ENCODE peak calls at places on chromosomes 12 and 14, in seven cellular contexts. V, C, U, Y, P, W and K are unnamed samples. For H3K9me3, the result is how much of the 10 kb centered on the place peaks cover.

GRCh38 chr12:119432935-119433334 is 98.4 kb downstream of the CCDC60 start:
- DNase-seq in P (no peak), Y (no peak), V (no peak), W (no peak), U (no peak), C (no peak), K (no peak)

GRCh38 chr12:12872139-12872933 is 19.0 kb upstream of the GPRC5A start:
- DNase-seq in W (no peak), U (peak), Y (no peak), P (no peak), C (peak), V (no peak), K (no peak)

GRCh38 chr14:35883677-35884293 is 57.6 kb downstream of the BRMS1L start:
- DNase-seq in P (no peak), W (peak), V (peak), U (peak), Y (no peak), C (peak), K (peak)

GRCh38 chr14:105168093-105168420 is 519 bp downstream of the JAG2 start:
- DNase-seq in V (no peak), Y (no peak), W (no peak), U (no peak), C (no peak), P (no peak), K (no peak)

GRCh38 chr14:72439707-72440106 is 454.2 kb downstream of the DPF3 start:
- DNase-seq in V (no peak), U (no peak), W (no peak), Y (no peak), C (no peak), P (no peak), K (no peak)

GRCh38 chr12:100793182-100793581 is 1.4 kb upstream of the ANO4 start:
- DNase-seq in C (no peak), Y (no peak), P (no peak), V (no peak), U (peak), W (no peak), K (no peak)

GRCh38 chr12:105814283-105814682 is 324.5 kb downstream of the NUAK1 start:
- DNase-seq in Y (no peak), P (no peak), C (no peak), V (no peak), U (no peak), W (no peak), K (no peak)

GRCh38 chr12:25566550-25566949 is 13.5 kb upstream of the LMNTD1 start:
- DNase-seq in C (no peak), Y (no peak), U (no peak), W (no peak), P (no peak), V (no peak), K (no peak)

GRCh38 chr14:33393155-33393894 is 454.6 kb downstream of the NPAS3 start:
- DNase-seq in W (no peak), V (no peak), U (no peak), Y (no peak), C (no peak), P (no peak), K (no peak)

GRCh38 chr14:77141592-77142288 is at the start of gene ZDHHC22:
- DNase-seq in V (no peak), W (no peak), P (no peak), U (no peak), Y (no peak), C (no peak), K (no peak)

GRCh38 chr14:98162829-98163228 is 1109.2 kb downstream of the BCL11B start:
- DNase-seq in W (no peak), P (no peak), Y (no peak), C (no peak), U (no peak), V (no peak), K (no peak)

GRCh38 chr12:49331360-49332222 is 5.4 kb downstream of the C1QL4 start:
- DNase-seq in P (peak), C (peak), W (peak), V (no peak), Y (peak), U (peak), K (no peak)

GRCh38 chr12:112852810-112853209 is 54.0 kb upstream of the OAS1 start:
- DNase-seq in V (no peak), U (no peak), Y (no peak), C (no peak), W (no peak), P (no peak), K (no peak)

GRCh38 chr14:41586237-41586636 is 20.4 kb upstream of the LRFN5 start:
- DNase-seq in P (no peak), Y (no peak), U (no peak), W (no peak), C (no peak), V (no peak), K (no peak)

GRCh38 chr12:131714759-131715158 is 3.9 kb downstream of the SFSWAP start:
- DNase-seq in Y (no peak), W (no peak), V (no peak), P (no peak), U (no peak), C (no peak), K (no peak)

GRCh38 chr14:36716614-36717184 is 55.0 kb downstream of the PAX9 start:
- DNase-seq in Y (no peak), P (no peak), W (no peak), C (no peak), U (no peak), V (no peak), K (no peak)

GRCh38 chr12:71299541-71300376 is 139.8 kb upstream of the LGR5 start:
- DNase-seq in C (no peak), V (no peak), Y (no peak), U (peak), W (no peak), P (no peak), K (no peak)

GRCh38 chr12:113889076-113889475 is 77.0 kb downstream of the RBM19 start:
- DNase-seq in V (no peak), P (no peak), U (peak), W (no peak), C (no peak), Y (no peak), K (no peak)

GRCh38 chr12:23949212-23950010 is at the start of gene SOX5:
- DNase-seq in V (no peak), U (peak), Y (peak), P (peak), C (peak), W (no peak), K (no peak)

GRCh38 chr14:93220509-93220908 is 13.5 kb downstream of the UBR7 start:
- DNase-seq in V (no peak), U (no peak), W (no peak), Y (no peak), P (no peak), C (no peak), K (no peak)

GRCh38 chr14:82796081-82796480 is 1262.4 kb upstream of the SEL1L start:
- DNase-seq in W (no peak), C (no peak), V (no peak), U (no peak), P (no peak), Y (no peak), K (no peak)

GRCh38 chr12:22443379-22444316 is 100.7 kb downstream of the C2CD5 start:
- DNase-seq in C (peak), P (peak), Y (no peak), W (peak), V (peak), U (peak), K (peak)

GRCh38 chr14:69547701-69548348 is 26.8 kb downstream of the CCDC177 start:
- DNase-seq in C (no peak), V (peak), U (peak), P (no peak), Y (no peak), W (no peak), K (no peak)

GRCh38 chr12:109972821-109973220 is 23.3 kb downstream of the GIT2 start:
- DNase-seq in U (no peak), V (no peak), P (no peak), W (no peak), Y (no peak), C (no peak), K (no peak)

GRCh38 chr12:9052610-9053009 is 63.1 kb downstream of the A2M start:
- DNase-seq in W (no peak), P (no peak), U (no peak), C (no peak), V (no peak), Y (no peak), K (no peak)

GRCh38 chr12:70052931-70053497 is 190.2 kb upstream of the CNOT2 start:
- DNase-seq in U (peak), C (peak), V (no peak), Y (no peak), P (peak), W (peak), K (no peak)

GRCh38 chr12:7439579-7440505 is 4.1 kb downstream of the CD163L1 start:
- DNase-seq in V (peak), W (peak), P (no peak), U (peak), Y (no peak), C (no peak), K (no peak)

GRCh38 chr12:11743748-11744147 is 94.3 kb downstream of the ETV6 start:
- DNase-seq in Y (no peak), V (no peak), P (no peak), W (no peak), U (no peak), C (no peak), K (no peak)

GRCh38 chr12:26273811-26274210 is 78.4 kb downstream of the SSPN start:
- DNase-seq in Y (peak), P (peak), C (no peak), V (no peak), W (no peak), U (no peak), K (no peak)

GRCh38 chr14:50795127-50795526 is 35.8 kb downstream of the NIN start:
- DNase-seq in W (no peak), U (no peak), Y (no peak), C (no peak), P (no peak), V (no peak), K (no peak)

GRCh38 chr14:34035177-34035933 is 84.5 kb upstream of the EGLN3 start:
- DNase-seq in Y (no peak), U (peak), V (no peak), C (peak), P (no peak), W (no peak), K (no peak)

GRCh38 chr14:69852897-69853296 is 26.3 kb upstream of the SMOC1 start:
- DNase-seq in P (no peak), V (no peak), W (no peak), U (no peak), Y (no peak), C (no peak), K (no peak)

GRCh38 chr12:46830731-46831334 is 5.0 kb upstream of the SLC38A4 start:
- DNase-seq in V (no peak), C (no peak), P (no peak), U (peak), W (no peak), Y (no peak), K (no peak)

GRCh38 chr14:102058931-102059330 is 27.9 kb downstream of the HSP90AA1 start:
- DNase-seq in Y (no peak), C (no peak), P (no peak), W (no peak), V (no peak), U (no peak), K (no peak)

GRCh38 chr14:102057480-102058114 is 29.2 kb downstream of the HSP90AA1 start:
- DNase-seq in Y (no peak), C (no peak), W (no peak), V (no peak), U (no peak), P (no peak), K (peak)

GRCh38 chr14:102055181-102055901 is 31.5 kb downstream of the HSP90AA1 start:
- DNase-seq in Y (no peak), P (no peak), W (no peak), C (no peak), V (no peak), U (peak), K (no peak)

GRCh38 chr14:102056694-102057442 is 30.0 kb downstream of the HSP90AA1 start:
- DNase-seq in V (no peak), W (no peak), Y (no peak), U (no peak), C (no peak), P (no peak), K (no peak)

DNA sequence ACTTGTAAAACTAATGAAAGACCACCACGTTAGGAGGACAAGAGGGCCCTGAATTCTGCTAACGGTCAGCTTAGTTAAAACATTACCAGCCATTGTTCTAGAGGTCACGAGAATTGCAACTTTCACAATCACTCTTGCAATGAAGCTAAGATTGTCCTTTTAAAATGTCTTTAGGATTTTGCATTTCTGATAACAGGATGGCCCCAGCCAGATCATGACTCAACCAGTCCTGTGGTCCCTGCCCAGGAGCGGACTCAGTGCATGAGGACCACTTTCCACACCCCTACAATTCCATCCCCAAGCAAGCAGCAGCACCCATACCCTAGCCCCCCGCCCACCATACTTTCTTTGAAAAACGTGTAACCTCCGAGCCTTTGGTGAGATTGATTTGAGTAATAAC is 28.7 kb downstream of the HSP90AA1 start:
- DNase-seq in Y (no peak), U (peak), W (no peak), P (no peak), C (no peak), V (no peak), K (no peak)
- H3K9me3 ChIP-seq in Y (under half), U (under half), W (under half), P (under half), C (under half), V (under half), K (under half)

GRCh38 chr14:90499121-90499520 is 102.3 kb downstream of the CALM1 start:
- DNase-seq in V (no peak), Y (peak), C (no peak), U (no peak), P (no peak), W (no peak), K (no peak)
- H3K27ac ChIP-seq in V (no peak), Y (no peak), C (no peak), U (no peak), P (no peak), W (no peak), K (no peak)

GRCh38 chr12:130647814-130648213 is 68.3 kb downstream of the RIMBP2 start:
- DNase-seq in U (no peak), C (no peak), V (no peak), W (no peak), Y (no peak), P (no peak), K (no peak)

GRCh38 chr12:130650131-130650530 is 66.0 kb downstream of the RIMBP2 start:
- DNase-seq in Y (no peak), U (no peak), C (no peak), P (no peak), V (no peak), W (no peak), K (no peak)

GRCh38 chr12:130651188-130651587 is 64.9 kb downstream of the RIMBP2 start:
- DNase-seq in Y (no peak), C (no peak), W (no peak), U (no peak), V (no peak), P (no peak), K (no peak)

GRCh38 chr12:130649646-130650045 is 66.5 kb downstream of the RIMBP2 start:
- DNase-seq in V (no peak), Y (no peak), W (no peak), P (no peak), C (no peak), U (no peak), K (no peak)

GRCh38 chr12:130649101-130649571 is 67.0 kb downstream of the RIMBP2 start:
- DNase-seq in Y (no peak), C (no peak), V (no peak), W (no peak), U (no peak), P (no peak), K (no peak)
- H3K9me3 ChIP-seq in Y (under half), C (under half), V (under half), W (under half), U (under half), P (under half), K (under half)

DNA sequence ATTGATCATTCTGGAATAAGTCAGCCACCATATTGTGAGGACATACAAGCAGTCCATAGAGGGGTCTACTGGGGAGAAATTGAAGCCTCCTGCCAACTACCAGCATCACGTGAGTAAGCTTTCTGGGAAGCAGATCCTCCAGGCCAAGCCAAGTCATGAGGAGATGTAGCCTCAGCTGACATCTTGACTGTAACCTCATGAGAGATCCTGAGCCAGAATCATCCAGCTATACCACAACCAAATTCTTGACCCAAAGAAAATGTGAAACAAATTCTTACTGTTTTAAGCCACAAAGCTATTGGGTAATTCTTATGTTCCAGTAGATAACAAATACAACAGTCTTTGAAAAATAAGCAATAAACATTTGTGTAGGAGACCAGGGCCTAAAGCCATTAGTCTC is 479.4 kb upstream of the DCN start:
- DNase-seq in V (no peak), P (no peak), U (peak), Y (no peak), C (no peak), W (no peak), K (no peak)
- H3K27ac ChIP-seq in V (no peak), P (no peak), U (no peak), Y (no peak), C (no peak), W (no peak), K (no peak)

DNA sequence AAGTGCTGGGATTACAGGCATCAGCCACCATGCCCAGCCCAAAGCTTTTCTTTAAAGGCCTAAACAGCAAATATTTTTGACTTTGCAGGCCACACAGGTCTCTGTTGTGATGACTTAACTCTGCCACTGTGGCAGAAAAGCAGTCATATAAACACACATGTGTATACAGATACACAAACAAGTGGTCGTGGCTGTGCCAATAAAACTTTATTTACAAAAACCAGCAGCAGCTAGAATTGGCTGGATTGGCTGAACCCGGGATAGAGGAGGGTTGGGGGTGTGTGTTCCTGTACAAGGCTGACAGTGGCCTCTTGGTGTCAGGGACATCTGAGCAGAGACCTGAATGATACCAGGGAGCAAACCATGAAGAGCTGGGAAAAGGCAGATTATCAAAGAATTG is 95.6 kb downstream of the NCOR2 start:
- DNase-seq in Y (no peak), U (no peak), V (no peak), P (no peak), W (no peak), C (no peak), K (no peak)
- H3K9me3 ChIP-seq in Y (under half), U (under half), V (under half), P (under half), W (under half), C (under half), K (under half)

GRCh38 chr12:115771065-115771464 is 506.4 kb downstream of the MED13L start:
- DNase-seq in Y (no peak), P (no peak), C (no peak), U (no peak), V (no peak), W (no peak), K (no peak)
- H3K27ac ChIP-seq in Y (no peak), P (no peak), C (no peak), U (no peak), V (no peak), W (no peak), K (no peak)

GRCh38 chr12:117890644-117891043 is 78.1 kb downstream of the KSR2 start:
- DNase-seq in C (no peak), U (no peak), Y (no peak), W (no peak), V (no peak), P (no peak), K (no peak)

GRCh38 chr12:117889098-117889497 is 79.7 kb downstream of the KSR2 start:
- DNase-seq in W (no peak), V (no peak), Y (no peak), U (no peak), P (no peak), C (no peak), K (no peak)

GRCh38 chr12:117896009-117896408 is 72.8 kb downstream of the KSR2 start:
- DNase-seq in Y (no peak), V (no peak), P (no peak), W (no peak), U (no peak), C (no peak), K (no peak)

GRCh38 chr12:117890137-117890536 is 78.7 kb downstream of the KSR2 start:
- DNase-seq in Y (no peak), U (no peak), V (no peak), C (no peak), W (no peak), P (no peak), K (no peak)

GRCh38 chr12:117892441-117892840 is 76.3 kb downstream of the KSR2 start:
- DNase-seq in U (no peak), P (no peak), C (no peak), Y (no peak), V (no peak), W (no peak), K (no peak)
- H3K9me3 ChIP-seq in U (under half), P (under half), C (under half), Y (under half), V (under half), W (under half), K (under half)